ENCODE peak calls at places on chromosomes 3 and 15, in five cellular contexts. D, Y, P, K and Z are unnamed samples.

GRCh38 chr15:73753250-73754130 is at the start of gene INSYN1:
- DNase-seq in D (no peak), Y (peak; percentile 32), P (peak; percentile 55), K (peak; percentile 66), Z (no peak)

GRCh38 chr3:56884387-56884786 is 82.6 kb upstream of the ARHGEF3 start:
- DNase-seq in D (no peak), Y (no peak), P (no peak), K (no peak), Z (no peak)

GRCh38 chr3:43787330-43787729 is 96.6 kb downstream of the ABHD5 start:
- DNase-seq in D (no peak), Y (no peak), P (no peak), K (no peak), Z (no peak)

GRCh38 chr3:173586176-173586575 is 188.6 kb downstream of the NLGN1 start:
- DNase-seq in D (no peak), Y (no peak), P (no peak), K (no peak), Z (no peak)

GRCh38 chr15:66251790-66252355 is 1.7 kb downstream of the MEGF11 start:
- DNase-seq in D (no peak), Y (peak; percentile 25), P (no peak), K (no peak), Z (no peak)

GRCh38 chr3:146532406-146532805 is 12.0 kb downstream of the PLSCR1 start:
- DNase-seq in D (no peak), Y (no peak), P (no peak), K (no peak), Z (no peak)

GRCh38 chr3:181700168-181701087 is 11.3 kb upstream of the SOX2 start:
- DNase-seq in D (no peak), Y (peak; percentile 85), P (peak; percentile 65), K (no peak), Z (peak; percentile 56)

GRCh38 chr3:144556392-144556791 is 584.8 kb downstream of the DIPK2A start:
- DNase-seq in D (no peak), Y (no peak), P (no peak), K (no peak), Z (no peak)

GRCh38 chr3:188396251-188396650 is 242.3 kb downstream of the LPP start:
- DNase-seq in D (no peak), Y (no peak), P (no peak), K (no peak), Z (no peak)

GRCh38 chr3:132556467-132557159 is 40.5 kb upstream of the ACKR4 start:
- DNase-seq in D (no peak), Y (peak; percentile 35), P (peak; percentile 60), K (no peak), Z (no peak)

GRCh38 chr3:156552973-156553372 is 1.9 kb downstream of the SSR3 start:
- DNase-seq in D (no peak), Y (no peak), P (no peak), K (no peak), Z (no peak)

GRCh38 chr3:14154242-14154641 is 24.2 kb downstream of the XPC start:
- DNase-seq in D (no peak), Y (no peak), P (no peak), K (no peak), Z (no peak)

GRCh38 chr15:47203993-47204392 is 513.3 kb upstream of the SEMA6D start:
- DNase-seq in D (no peak), Y (no peak), P (no peak), K (no peak), Z (no peak)

GRCh38 chr3:149501524-149501923 is 27.0 kb downstream of the TM4SF4 start:
- DNase-seq in D (no peak), Y (no peak), P (no peak), K (no peak), Z (no peak)

GRCh38 chr3:69189487-69189886 is 67.1 kb upstream of the LMOD3 start:
- DNase-seq in D (no peak), Y (no peak), P (no peak), K (no peak), Z (no peak)

DNA sequence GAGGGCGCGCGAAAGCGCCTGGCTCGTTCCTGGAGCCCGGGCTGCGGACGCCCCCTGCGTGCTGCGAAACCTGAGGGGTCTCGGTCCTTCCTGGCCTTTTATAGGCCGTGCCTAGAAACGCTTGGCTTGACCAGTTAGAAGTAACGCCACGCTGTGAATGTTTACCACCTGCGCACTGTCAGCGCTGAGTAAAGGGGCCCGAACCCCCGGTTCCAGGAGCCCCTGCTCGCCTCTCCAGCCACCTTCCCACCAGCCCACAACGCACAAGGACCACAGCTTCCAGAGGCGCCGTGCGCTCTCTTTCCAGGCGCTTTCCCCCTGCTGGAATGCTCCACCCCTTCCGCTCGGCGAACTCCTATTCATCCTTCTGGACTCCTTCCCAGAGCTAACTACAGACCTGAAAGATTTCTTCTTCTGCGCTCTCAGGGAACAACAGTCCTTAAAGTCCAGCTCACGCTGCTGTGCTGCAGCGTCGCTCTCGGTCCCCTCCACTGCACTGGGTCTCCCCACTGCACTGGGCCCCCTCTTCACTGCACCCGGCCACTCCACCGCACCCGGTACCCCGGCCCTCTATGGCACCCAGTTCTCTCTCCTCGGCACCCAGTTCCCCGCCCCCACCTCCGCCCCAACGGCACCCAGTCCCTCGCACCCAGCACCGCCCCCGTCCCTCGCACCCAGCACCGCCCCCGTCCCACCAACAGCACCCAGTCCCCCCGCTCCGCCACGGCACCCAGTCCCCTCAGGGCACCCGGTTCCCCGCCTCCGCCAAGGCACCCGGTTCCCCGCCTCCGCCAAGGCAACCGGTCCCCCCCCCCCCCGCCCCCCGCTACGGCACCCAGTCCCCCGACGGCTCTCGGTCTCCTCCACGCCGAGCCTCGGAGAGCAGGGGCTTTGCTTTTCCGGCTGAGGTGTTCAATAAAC is 69.8 kb downstream of the SQOR start:
- DNase-seq in D (peak; percentile 26), Y (peak; percentile 22), P (no peak), K (no peak), Z (peak; percentile 15)
- H3K27ac ChIP-seq in D (peak overlapping the region; percentile 39), Y (no peak overlapping the region), P (no peak overlapping the region), K (no peak overlapping the region), Z (no peak overlapping the region)

GRCh38 chr15:31402511-31403056 is 75.9 kb downstream of the KLF13 start:
- DNase-seq in D (no peak), Y (no peak), P (peak; percentile 75), K (no peak), Z (no peak)

GRCh38 chr15:31405200-31405929 is 78.7 kb downstream of the KLF13 start:
- DNase-seq in D (no peak), Y (no peak), P (no peak), K (no peak), Z (no peak)

GRCh38 chr15:31403096-31403495 is 76.5 kb downstream of the KLF13 start:
- DNase-seq in D (no peak), Y (no peak), P (no peak), K (no peak), Z (no peak)

GRCh38 chr15:31402003-31402402 is 75.4 kb downstream of the KLF13 start:
- DNase-seq in D (no peak), Y (no peak), P (no peak), K (no peak), Z (no peak)

GRCh38 chr15:31403606-31404005 is 77.0 kb downstream of the KLF13 start:
- DNase-seq in D (no peak), Y (no peak), P (no peak), K (no peak), Z (no peak)
- H3K4me3 ChIP-seq in D (no peak overlapping the region), Y (no peak overlapping the region), P (no peak overlapping the region), K (no peak overlapping the region), Z (no peak overlapping the region)

DNA sequence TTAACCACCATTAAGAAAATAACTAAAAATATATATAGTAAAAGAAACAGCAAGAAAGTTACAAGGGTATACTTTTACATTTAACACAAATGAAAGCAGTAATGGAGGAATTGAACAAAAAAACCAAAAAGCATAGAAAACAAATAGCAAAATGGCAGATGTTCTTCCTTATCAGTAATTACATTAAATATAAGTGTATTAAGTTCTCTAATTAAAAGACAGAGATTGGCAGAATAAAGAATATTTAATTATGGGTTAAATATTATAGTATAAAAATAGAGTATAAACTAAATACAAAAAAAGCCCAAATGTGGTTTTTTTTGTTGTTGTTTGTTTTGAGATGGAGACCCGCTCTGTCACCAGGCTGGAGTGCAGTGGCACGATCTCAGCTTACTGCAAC is 20.5 kb downstream of the EHHADH start:
- DNase-seq in D (no peak), Y (no peak), P (no peak), K (no peak), Z (no peak)
- H3K9me3 ChIP-seq in D (peaks cover 3% of the 10 kb centered on the region), Y (peaks cover 10% of the 10 kb centered on the region), P (peaks cover 45% of the 10 kb centered on the region), K (peaks cover 9% of the 10 kb centered on the region), Z (no peaks in the 10 kb centered on the region)

GRCh38 chr15:68151277-68151676 is 53.9 kb downstream of the CALML4 start:
- DNase-seq in D (no peak), Y (no peak), P (no peak), K (no peak), Z (no peak)

GRCh38 chr15:68157074-68157473 is 48.1 kb downstream of the CALML4 start:
- DNase-seq in D (no peak), Y (no peak), P (no peak), K (no peak), Z (no peak)

GRCh38 chr15:68152342-68152741 is 52.8 kb downstream of the CALML4 start:
- DNase-seq in D (no peak), Y (no peak), P (no peak), K (no peak), Z (no peak)

GRCh38 chr15:68158046-68158628 is 47.0 kb downstream of the CALML4 start:
- DNase-seq in D (no peak), Y (no peak), P (no peak), K (no peak), Z (no peak)

GRCh38 chr15:68154923-68155559 is 50.1 kb downstream of the CALML4 start:
- DNase-seq in D (no peak), Y (peak; percentile 79), P (peak; percentile 59), K (no peak), Z (peak; percentile 4)
- H3K27ac ChIP-seq in D (no peak overlapping the region), Y (no peak overlapping the region), P (no peak overlapping the region), K (no peak overlapping the region), Z (no peak overlapping the region)

GRCh38 chr15:63833246-63833696 is 477 bp downstream of the HERC1 start:
- DNase-seq in D (peak; percentile 28), Y (peak; percentile 43), P (peak; percentile 25), K (peak; percentile 73), Z (no peak)

GRCh38 chr15:63834500-63835210 is 907 bp upstream of the HERC1 start:
- DNase-seq in D (no peak), Y (no peak), P (no peak), K (no peak), Z (no peak)

GRCh38 chr15:63831041-63831440 is 2.7 kb downstream of the HERC1 start:
- DNase-seq in D (no peak), Y (no peak), P (no peak), K (no peak), Z (no peak)

GRCh38 chr15:63835211-63835568 is 1.4 kb upstream of the HERC1 start:
- DNase-seq in D (no peak), Y (no peak), P (no peak), K (no peak), Z (no peak)

GRCh38 chr15:63832620-63833245 is 1.0 kb downstream of the HERC1 start:
- DNase-seq in D (no peak), Y (no peak), P (no peak), K (no peak), Z (no peak)
- H3K4me3 ChIP-seq in D (peak overlapping the region; percentile 93), Y (peak overlapping the region; percentile 96), P (peak overlapping the region; percentile 94), K (peak overlapping the region; percentile 78), Z (peak overlapping the region; percentile 68)

GRCh38 chr15:29136815-29137214 is 132.8 kb downstream of the NSMCE3 start:
- DNase-seq in D (no peak), Y (no peak), P (no peak), K (peak; percentile 59), Z (no peak)
- H3K9me3 ChIP-seq in D (no peaks in the 10 kb centered on the region), Y (no peaks in the 10 kb centered on the region), P (no peaks in the 10 kb centered on the region), K (no peaks in the 10 kb centered on the region), Z (no peaks in the 10 kb centered on the region)